ENCODE peak calls at places on chromosomes 1 and 21, in nine cellular contexts. A, S, O, R, H, B, Z, T and N are unnamed samples.

GRCh38 chr21:41722052-41723018 is 44.5 kb downstream of the RIPK4 start:
- DNase-seq in B (no peak), S (no peak), T (no peak), A (no peak), H (no peak), R (no peak), Z (no peak), O (no peak), N (no peak)

GRCh38 chr1:47767741-47768100 is 229.5 kb downstream of the TRABD2B start:
- DNase-seq in Z (no peak), O (no peak), A (no peak), H (no peak), T (no peak), R (no peak), B (no peak), S (no peak), N (no peak)

GRCh38 chr1:201557572-201557958 is 18.6 kb downstream of the NAV1 start:
- DNase-seq in A (no peak), Z (no peak), T (no peak), B (peak), H (no peak), R (no peak), S (no peak), O (no peak), N (no peak)

GRCh38 chr1:28370220-28371010 is 875 bp downstream of the PHACTR4 start:
- DNase-seq in R (no peak), H (peak), O (no peak), A (no peak), B (peak), S (no peak), T (peak), Z (peak), N (no peak)

GRCh38 chr1:24351247-24351646 is 32.1 kb downstream of the GRHL3 start:
- DNase-seq in Z (no peak), S (no peak), A (no peak), R (no peak), B (no peak), T (no peak), H (no peak), O (no peak), N (no peak)

GRCh38 chr1:55898191-55898590 is 681.2 kb downstream of the PLPP3 start:
- DNase-seq in O (no peak), B (no peak), H (peak), T (peak), S (no peak), R (no peak), A (no peak), Z (no peak), N (no peak)

GRCh38 chr1:245169391-245169790 is 14.6 kb downstream of the KIF26B start:
- DNase-seq in O (no peak), R (no peak), H (no peak), T (no peak), A (no peak), Z (no peak), S (no peak), B (no peak), N (peak)

GRCh38 chr21:43667191-43667904 is 8.0 kb downstream of the RRP1B start:
- DNase-seq in O (no peak), H (peak), B (no peak), T (peak), R (no peak), S (no peak), Z (no peak), A (no peak), N (no peak)

GRCh38 chr1:150970818-150971582 is 3.6 kb downstream of the CERS2 start:
- DNase-seq in S (no peak), B (peak), Z (no peak), T (no peak), O (peak), A (peak), R (no peak), H (no peak), N (peak)

GRCh38 chr21:14814282-14814681 is 250.5 kb downstream of the NRIP1 start:
- DNase-seq in Z (no peak), T (no peak), S (no peak), B (no peak), A (no peak), R (no peak), O (no peak), H (no peak), N (no peak)

GRCh38 chr1:67735806-67736627 is 51.0 kb downstream of the GADD45A start:
- DNase-seq in A (peak), S (peak), Z (peak), O (peak), B (peak), T (peak), H (peak), R (peak), N (peak)

GRCh38 chr1:43708006-43708412 is 673 bp downstream of the ST3GAL3 start:
- DNase-seq in Z (no peak), T (peak), O (no peak), H (peak), A (no peak), B (no peak), R (no peak), S (no peak), N (peak)

GRCh38 chr1:16367968-16368910 is 1.2 kb downstream of the SZRD1 start:
- DNase-seq in R (no peak), S (no peak), O (no peak), H (peak), Z (no peak), A (no peak), T (peak), B (no peak), N (no peak)

GRCh38 chr1:160416369-160416768 is 16.0 kb downstream of the VANGL2 start:
- DNase-seq in O (no peak), H (peak), Z (peak), R (no peak), S (no peak), T (peak), B (no peak), A (no peak), N (no peak)

GRCh38 chr1:6140413-6140812 is 39.7 kb downstream of the CHD5 start:
- DNase-seq in T (no peak), H (no peak), R (no peak), Z (no peak), O (no peak), A (no peak), S (no peak), B (no peak), N (no peak)

GRCh38 chr1:110829955-110830553 is 42.9 kb upstream of the CD53 start:
- DNase-seq in T (peak), O (no peak), S (peak), B (no peak), R (no peak), H (no peak), A (no peak), Z (peak), N (peak)

GRCh38 chr1:193190096-193190744 is 3.8 kb upstream of the B3GALT2 start:
- DNase-seq in A (no peak), S (no peak), B (no peak), R (no peak), H (peak), T (no peak), O (no peak), Z (no peak), N (no peak)

GRCh38 chr1:55078470-55078869 is 39.1 kb downstream of the PCSK9 start:
- DNase-seq in H (no peak), Z (no peak), O (no peak), A (no peak), R (no peak), T (no peak), S (no peak), B (no peak), N (no peak)

GRCh38 chr1:90745972-90746371 is 28.9 kb upstream of the BARHL2 start:
- DNase-seq in H (no peak), B (no peak), T (no peak), R (no peak), A (no peak), Z (no peak), S (no peak), O (no peak), N (no peak)

GRCh38 chr1:42936309-42937078 is 22.2 kb downstream of the SLC2A1 start:
- DNase-seq in R (no peak), T (peak), A (no peak), H (peak), Z (no peak), B (no peak), S (peak), O (peak), N (no peak)

GRCh38 chr1:23278717-23279116 is 61.4 kb upstream of the HTR1D start:
- DNase-seq in Z (no peak), O (no peak), R (no peak), A (no peak), T (peak), B (no peak), S (no peak), H (no peak), N (no peak)

GRCh38 chr21:21731626-21732025 is 733.4 kb downstream of the NCAM2 start:
- DNase-seq in T (no peak), B (no peak), H (no peak), R (no peak), A (no peak), S (no peak), Z (no peak), O (no peak), N (no peak)

GRCh38 chr1:150093805-150094204 is 26.2 kb downstream of the VPS45 start:
- DNase-seq in O (no peak), H (no peak), T (no peak), B (no peak), R (no peak), S (no peak), Z (no peak), A (no peak), N (no peak)

GRCh38 chr1:26799479-26800133 is 11.9 kb downstream of the PIGV start:
- DNase-seq in B (peak), A (peak), Z (no peak), T (peak), R (no peak), O (peak), H (peak), S (peak), N (no peak)

GRCh38 chr1:19647643-19648042 is 3.5 kb downstream of the NBL1 start:
- DNase-seq in H (no peak), R (no peak), T (no peak), S (peak), Z (no peak), B (no peak), A (no peak), O (no peak), N (no peak)

DNA sequence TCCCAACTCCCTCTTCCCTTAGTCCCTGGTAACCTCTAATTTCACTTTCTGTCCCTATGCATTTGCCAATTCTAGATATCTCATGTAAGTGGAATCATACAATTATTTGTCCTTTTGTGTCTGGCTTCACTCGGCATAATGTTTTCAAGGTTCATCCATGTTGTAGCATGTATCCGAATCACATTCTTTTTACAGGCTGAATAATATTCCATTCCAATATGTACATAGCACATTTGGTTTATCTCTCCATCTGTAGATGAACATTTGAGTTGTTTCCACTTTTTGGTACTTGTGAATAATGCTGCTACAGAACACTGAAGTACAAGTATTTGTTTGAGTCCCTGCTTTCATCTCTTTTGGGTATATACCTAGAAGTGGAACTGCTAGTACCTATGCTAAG is 857 bp upstream of the LYPLAL1 start:
- DNase-seq in H (no peak), A (no peak), O (no peak), B (no peak), Z (no peak), S (no peak), T (no peak), R (no peak), N (no peak)
- H3K27ac ChIP-seq in H (no peak), A (peak), O (peak), B (no peak), Z (peak), S (no peak), T (no peak), R (peak), N (no peak)

GRCh38 chr1:21913258-21913657 is 23.9 kb downstream of the HSPG2 start:
- DNase-seq in R (no peak), B (peak), Z (no peak), S (no peak), T (no peak), O (no peak), A (no peak), H (no peak), N (no peak)
- H3K27ac ChIP-seq in R (peak), B (peak), Z (no peak), S (no peak), T (no peak), O (peak), A (peak), H (no peak), N (no peak)

GRCh38 chr1:218383681-218384080 is 38.5 kb downstream of the TGFB2 start:
- DNase-seq in A (no peak), R (no peak), S (no peak), O (no peak), Z (no peak), T (peak), H (no peak), B (no peak), N (no peak)

GRCh38 chr1:218383051-218383450 is 37.9 kb downstream of the TGFB2 start:
- DNase-seq in H (no peak), Z (no peak), S (no peak), O (no peak), T (peak), B (no peak), R (no peak), A (no peak), N (no peak)

GRCh38 chr1:218382261-218382660 is 37.1 kb downstream of the TGFB2 start:
- DNase-seq in T (no peak), A (no peak), R (no peak), H (no peak), O (no peak), B (no peak), S (no peak), Z (no peak), N (no peak)

GRCh38 chr1:218380125-218380977 is 35.2 kb downstream of the TGFB2 start:
- DNase-seq in A (no peak), Z (peak), T (peak), O (no peak), S (no peak), R (no peak), H (peak), B (no peak), N (no peak)

GRCh38 chr1:218384576-218384975 is 39.4 kb downstream of the TGFB2 start:
- DNase-seq in O (no peak), H (peak), Z (no peak), R (no peak), T (peak), A (no peak), B (no peak), S (no peak), N (no peak)
- H3K27ac ChIP-seq in O (no peak), H (peak), Z (peak), R (no peak), T (peak), A (peak), B (no peak), S (no peak), N (no peak)

GRCh38 chr1:15016001-15016400 is 137.5 kb upstream of the TMEM51 start:
- DNase-seq in R (no peak), T (no peak), Z (no peak), B (no peak), H (no peak), S (no peak), O (no peak), A (no peak), N (no peak)
- H3K27ac ChIP-seq in R (no peak), T (no peak), Z (no peak), B (no peak), H (no peak), S (no peak), O (no peak), A (no peak), N (no peak)

DNA sequence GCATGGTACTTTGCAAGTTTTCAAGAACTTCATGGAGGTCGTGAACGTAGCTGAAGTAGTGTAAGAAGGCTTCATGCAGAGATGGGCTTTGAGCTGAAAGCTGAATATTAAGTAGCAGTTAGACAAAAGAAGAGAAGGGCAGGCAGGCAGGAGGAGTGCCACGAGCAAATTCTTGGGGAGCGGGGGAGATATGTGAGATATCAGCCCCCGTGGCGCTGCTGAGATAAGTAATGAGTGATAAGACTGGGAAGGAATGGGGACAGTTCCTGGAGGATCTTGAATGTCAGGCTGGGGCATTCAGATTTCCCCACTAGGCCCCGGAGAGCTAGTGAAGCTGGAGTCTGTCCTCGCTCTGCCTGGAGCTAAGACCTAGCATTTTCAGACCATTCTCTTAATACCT is 27.9 kb upstream of the KIRREL1 start:
- DNase-seq in H (no peak), O (no peak), B (no peak), S (no peak), A (no peak), R (no peak), Z (no peak), T (no peak), N (no peak)
- H3K27ac ChIP-seq in H (peak), O (peak), B (no peak), S (no peak), A (no peak), R (no peak), Z (peak), T (no peak), N (no peak)

DNA sequence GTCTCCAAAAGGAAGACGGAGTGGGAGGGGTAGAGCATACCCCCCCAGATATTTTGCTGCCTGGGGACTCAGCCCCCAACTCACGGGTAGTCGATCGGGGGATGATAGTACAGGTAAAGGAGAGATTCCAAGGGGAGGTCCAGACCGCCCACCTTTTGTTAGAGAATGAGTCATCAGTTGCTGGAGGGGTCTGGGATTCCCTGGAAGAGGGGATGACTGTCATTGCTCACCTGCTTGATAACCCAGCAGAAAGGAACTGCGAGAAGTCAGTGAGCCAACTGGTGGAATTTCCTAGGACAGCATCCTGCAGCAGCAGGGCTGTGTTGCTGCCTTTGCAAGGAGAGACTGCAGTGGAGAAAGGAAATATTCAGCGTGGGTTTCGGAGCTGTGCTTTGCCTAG is 64.4 kb downstream of the MACF1 start:
- DNase-seq in Z (no peak), B (no peak), H (no peak), A (no peak), O (no peak), R (no peak), S (no peak), T (no peak), N (no peak)
- H3K27ac ChIP-seq in Z (no peak), B (no peak), H (peak), A (peak), O (peak), R (peak), S (no peak), T (no peak), N (no peak)

GRCh38 chr1:58818991-58819390 is 35.1 kb upstream of the JUN start:
- DNase-seq in A (no peak), O (no peak), Z (no peak), T (no peak), H (no peak), S (no peak), R (no peak), B (no peak), N (no peak)
- H3K27ac ChIP-seq in A (no peak), O (no peak), Z (peak), T (no peak), H (peak), S (no peak), R (no peak), B (no peak), N (no peak)